ENCODE peak calls at places on chromosomes 6 and 20, in five cellular contexts. U is B cell, K is PC-9, C is omental fat pad, I is progenitor cell of endocrine pancreas. G is an unnamed sample.

GRCh38 chr20:19964289-19965263 is 52.6 kb upstream of the NAA20 start:
- DNase-seq in U (no peak), K (peak), C (no peak), I (no peak), G (no peak)

GRCh38 chr20:62778601-62779416 is 17.5 kb upstream of the MRGBP start:
- DNase-seq in U (no peak), K (no peak), C (no peak), I (no peak), G (no peak)

GRCh38 chr20:49245921-49246740 is 26.9 kb downstream of the DDX27 start:
- DNase-seq in U (peak), K (peak), C (no peak), I (no peak), G (peak)

GRCh38 chr6:158548418-158549161 is 11.3 kb upstream of the TMEM181 start:
- DNase-seq in U (no peak), K (no peak), C (no peak), I (no peak), G (no peak)

GRCh38 chr6:10725046-10725445 is 2.2 kb downstream of the TMEM14C start:
- DNase-seq in U (no peak), K (no peak), C (no peak), I (no peak), G (no peak)

GRCh38 chr20:14956026-14956425 is 618.6 kb upstream of the FLRT3 start:
- DNase-seq in U (no peak), K (no peak), C (no peak), I (no peak), G (no peak)

GRCh38 chr6:62982951-62983350 is 228.3 kb upstream of the FKBP1C start:
- DNase-seq in U (no peak), K (no peak), C (no peak), I (no peak), G (no peak)

GRCh38 chr6:40550096-40550731 is 37.0 kb downstream of the LRFN2 start:
- DNase-seq in U (peak), K (no peak), C (no peak), I (no peak), G (peak)

GRCh38 chr6:62652692-62653328 is 366.8 kb upstream of the KHDRBS2 start:
- DNase-seq in U (no peak), K (no peak), C (no peak), I (no peak), G (no peak)

GRCh38 chr6:87066449-87067288 is 28.2 kb downstream of the CGA start:
- DNase-seq in U (peak), K (no peak), C (no peak), I (no peak), G (peak)

GRCh38 chr6:154661751-154662150 is 71.5 kb upstream of the SCAF8 start:
- DNase-seq in U (no peak), K (no peak), C (no peak), I (no peak), G (no peak)

GRCh38 chr20:31923388-31924271 is 28.2 kb downstream of the PDRG1 start:
- DNase-seq in U (no peak), K (no peak), C (no peak), I (no peak), G (peak)

GRCh38 chr20:9515211-9515580 is 806 bp downstream of the LAMP5 start:
- DNase-seq in U (no peak), K (no peak), C (no peak), I (no peak), G (no peak)

GRCh38 chr6:167745660-167746376 is 80.9 kb upstream of the AFDN start:
- DNase-seq in U (no peak), K (no peak), C (no peak), I (no peak), G (no peak)

GRCh38 chr6:3228046-3228671 is 706 bp upstream of the TUBB2B start:
- DNase-seq in U (peak), K (no peak), C (no peak), I (peak), G (peak)

GRCh38 chr6:33215281-33215680 is 7.0 kb downstream of the RING1 start:
- DNase-seq in U (no peak), K (no peak), C (no peak), I (no peak), G (no peak)

GRCh38 chr20:9442858-9443257 is 71.5 kb upstream of the LAMP5 start:
- DNase-seq in U (no peak), K (no peak), C (no peak), I (no peak), G (peak)

GRCh38 chr6:44267252-44267651 is 1.9 kb upstream of the NFKBIE start:
- DNase-seq in U (no peak), K (no peak), C (no peak), I (no peak), G (no peak)

GRCh38 chr6:45075246-45075645 is 252.9 kb upstream of the RUNX2 start:
- DNase-seq in U (no peak), K (no peak), C (no peak), I (no peak), G (no peak)

GRCh38 chr6:125809771-125810315 is 19.1 kb downstream of the NCOA7 start:
- DNase-seq in U (no peak), K (no peak), C (no peak), I (no peak), G (no peak)

GRCh38 chr6:24064106-24064505 is 61.9 kb upstream of the NRSN1 start:
- DNase-seq in U (no peak), K (no peak), C (no peak), I (peak), G (no peak)
- TF ChIP-seq CTCF in U (no peak), K (peak), C (no peak), I (peak), G (peak)

GRCh38 chr6:119349341-119350201 is at the start of gene MAN1A1:
- DNase-seq in U (peak), K (peak), C (peak), I (peak), G (peak)
- TF ChIP-seq CTCF in U (no peak), K (peak), C (no peak), I (no peak), G (peak)

GRCh38 chr6:127190552-127190951 is 72.1 kb downstream of the RSPO3 start:
- DNase-seq in U (peak), K (no peak), C (no peak), I (no peak), G (no peak)
- TF ChIP-seq CTCF in U (no peak), K (peak), C (no peak), I (peak), G (peak)

DNA sequence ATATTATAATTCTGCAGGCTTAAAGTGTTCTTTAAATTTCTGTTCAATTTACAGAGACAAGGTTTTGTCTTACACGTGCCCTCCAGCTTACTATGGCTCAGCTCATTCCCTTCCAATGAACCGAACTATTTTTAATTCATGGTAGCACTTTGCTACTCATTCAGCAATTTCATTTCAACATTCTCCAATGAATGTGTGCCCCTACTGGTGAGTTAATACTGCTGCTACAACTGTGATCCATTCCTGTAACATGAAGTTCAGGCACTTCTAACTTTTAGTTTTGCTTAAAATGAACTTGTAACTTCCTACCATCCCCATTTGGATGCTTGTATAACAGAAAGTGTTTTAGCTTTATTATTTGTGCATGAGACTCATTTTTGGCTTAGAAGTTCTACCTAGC is 99.7 kb downstream of the F13A1 start:
- DNase-seq in U (no peak), K (no peak), C (no peak), I (no peak), G (no peak)
- TF ChIP-seq CTCF in U (no peak), K (no peak), C (no peak), I (peak), G (peak)

G was measured in GM10248.